ENCODE peak calls at places on chromosomes 7 and 10, in seven cellular contexts. C is lung; O is HepG2; B is Panc1; A is CD8-positive, alpha-beta T cell; Y is Peyer's patch; G is SK-N-SH. V is an unnamed sample. For H3K4me1 and H3K36me3, the result is how much of the 10 kb centered on the place peaks cover.

GRCh38 chr7:7292608-7293007 is 110.3 kb downstream of the C1GALT1 start:
- DNase-seq in C (no peak), O (no peak), B (no peak), A (no peak), Y (no peak), G (no peak), V (no peak)

GRCh38 chr10:21814866-21815265 is 188.7 kb downstream of the DNAJC1 start:
- DNase-seq in C (no peak), O (no peak), B (no peak), A (no peak), Y (no peak), G (no peak), V (no peak)

GRCh38 chr7:38129162-38129561 is 48.9 kb upstream of the STARD3NL start:
- DNase-seq in C (no peak), O (no peak), B (no peak), A (no peak), Y (no peak), G (no peak), V (no peak)

GRCh38 chr10:7417103-7417623 is 6.3 kb upstream of the SFMBT2 start:
- DNase-seq in C (no peak), O (no peak), B (no peak), A (no peak), Y (no peak), G (no peak), V (peak)

GRCh38 chr7:55733584-55733983 is 129.0 kb downstream of the SEPTIN14 start:
- DNase-seq in C (no peak), O (no peak), B (no peak), A (no peak), Y (no peak), G (no peak), V (no peak)

GRCh38 chr10:43867667-43868361 is 219.1 kb upstream of the ZNF32 start:
- DNase-seq in C (no peak), O (peak), B (no peak), A (no peak), Y (no peak), G (no peak), V (no peak)

GRCh38 chr7:30595461-30596042 is 874 bp downstream of the GARS1 start:
- DNase-seq in C (no peak), O (no peak), B (no peak), A (no peak), Y (no peak), G (peak), V (no peak)

GRCh38 chr10:74910604-74911355 is 84.4 kb downstream of the KAT6B start:
- DNase-seq in C (no peak), O (no peak), B (no peak), A (no peak), Y (no peak), G (no peak), V (no peak)

GRCh38 chr10:132912685-132913558 is 29.4 kb downstream of the CFAP46 start:
- DNase-seq in C (no peak), O (no peak), B (no peak), A (no peak), Y (no peak), G (no peak), V (no peak)

GRCh38 chr7:24786941-24787340 is 29.7 kb upstream of the GSDME start:
- DNase-seq in C (no peak), O (no peak), B (peak), A (no peak), Y (no peak), G (no peak), V (no peak)

GRCh38 chr7:157529768-157530560 is 193.2 kb downstream of the DNAJB6 start:
- DNase-seq in C (no peak), O (no peak), B (no peak), A (peak), Y (no peak), G (no peak), V (no peak)

GRCh38 chr10:73561192-73561591 is 29.9 kb downstream of the USP54 start:
- DNase-seq in C (no peak), O (no peak), B (no peak), A (no peak), Y (no peak), G (no peak), V (no peak)
- H3K4me3 ChIP-seq in C (no peak), O (no peak), B (no peak), A (no peak), Y (no peak), G (no peak), V (no peak)

DNA sequence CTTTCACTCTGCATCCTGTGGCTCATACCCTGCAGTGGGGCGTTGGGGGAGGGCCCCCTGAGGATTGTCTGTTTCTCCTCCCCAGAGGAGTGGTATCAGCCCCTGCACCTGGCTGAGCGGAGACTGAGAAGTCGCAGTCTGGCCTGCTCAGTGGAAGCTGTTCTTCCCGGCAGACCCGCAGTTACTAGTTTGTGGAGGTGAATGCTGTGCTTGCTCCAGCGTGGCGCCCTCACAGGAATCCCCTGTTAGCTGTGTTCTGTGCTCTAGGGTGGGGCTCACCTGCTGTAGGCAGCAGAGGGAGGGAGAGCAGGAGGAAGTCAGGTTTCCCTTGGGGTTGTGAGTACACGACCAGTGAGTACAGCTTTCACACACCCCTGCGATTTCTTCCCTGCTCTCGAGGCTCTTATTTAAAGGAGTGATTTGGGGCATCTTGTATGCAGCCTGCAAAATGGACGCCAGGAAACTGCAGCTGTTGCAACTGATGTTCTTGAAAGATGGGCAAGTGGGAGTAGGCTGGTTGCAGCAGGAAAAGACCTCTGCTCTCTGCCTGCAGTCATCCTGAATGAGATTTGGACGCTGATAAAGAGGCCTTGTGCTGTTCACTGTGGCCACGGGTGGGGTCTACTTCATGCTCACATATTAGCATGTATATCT is 66.4 kb downstream of the HK1 start:
- DNase-seq in C (no peak), O (no peak), B (no peak), A (peak), Y (peak), G (no peak), V (peak)
- H3K4me1 ChIP-seq in C (under half), O (under half), B (under half), A (half or more), Y (under half), G (under half), V (half or more)

GRCh38 chr7:112638675-112639400 is 151.4 kb downstream of the TMEM168 start:
- DNase-seq in C (no peak), O (no peak), B (no peak), A (no peak), Y (no peak), G (no peak), V (no peak)
- H3K36me3 ChIP-seq in C (under half), O (under half), B (under half), A (under half), Y (under half), G (under half), V (under half)

GRCh38 chr10:112314822-112315474 is 31.7 kb downstream of the TECTB start:
- DNase-seq in C (peak), O (peak), B (peak), A (peak), Y (peak), G (peak), V (peak)
- H3K4me3 ChIP-seq in C (no peak), O (no peak), B (no peak), A (no peak), Y (no peak), G (no peak), V (no peak)

GRCh38 chr10:3778708-3779108 is 6.3 kb downstream of the KLF6 start:
- DNase-seq in C (no peak), O (no peak), B (no peak), A (no peak), Y (no peak), G (no peak), V (no peak)

GRCh38 chr10:3779146-3779707 is 5.8 kb downstream of the KLF6 start:
- DNase-seq in C (no peak), O (no peak), B (no peak), A (no peak), Y (no peak), G (no peak), V (peak)

GRCh38 chr10:3776796-3777571 is 8.0 kb downstream of the KLF6 start:
- DNase-seq in C (no peak), O (peak), B (peak), A (peak), Y (no peak), G (no peak), V (peak)

GRCh38 chr10:3780056-3780765 is 4.8 kb downstream of the KLF6 start:
- DNase-seq in C (no peak), O (no peak), B (no peak), A (no peak), Y (no peak), G (no peak), V (peak)

DNA sequence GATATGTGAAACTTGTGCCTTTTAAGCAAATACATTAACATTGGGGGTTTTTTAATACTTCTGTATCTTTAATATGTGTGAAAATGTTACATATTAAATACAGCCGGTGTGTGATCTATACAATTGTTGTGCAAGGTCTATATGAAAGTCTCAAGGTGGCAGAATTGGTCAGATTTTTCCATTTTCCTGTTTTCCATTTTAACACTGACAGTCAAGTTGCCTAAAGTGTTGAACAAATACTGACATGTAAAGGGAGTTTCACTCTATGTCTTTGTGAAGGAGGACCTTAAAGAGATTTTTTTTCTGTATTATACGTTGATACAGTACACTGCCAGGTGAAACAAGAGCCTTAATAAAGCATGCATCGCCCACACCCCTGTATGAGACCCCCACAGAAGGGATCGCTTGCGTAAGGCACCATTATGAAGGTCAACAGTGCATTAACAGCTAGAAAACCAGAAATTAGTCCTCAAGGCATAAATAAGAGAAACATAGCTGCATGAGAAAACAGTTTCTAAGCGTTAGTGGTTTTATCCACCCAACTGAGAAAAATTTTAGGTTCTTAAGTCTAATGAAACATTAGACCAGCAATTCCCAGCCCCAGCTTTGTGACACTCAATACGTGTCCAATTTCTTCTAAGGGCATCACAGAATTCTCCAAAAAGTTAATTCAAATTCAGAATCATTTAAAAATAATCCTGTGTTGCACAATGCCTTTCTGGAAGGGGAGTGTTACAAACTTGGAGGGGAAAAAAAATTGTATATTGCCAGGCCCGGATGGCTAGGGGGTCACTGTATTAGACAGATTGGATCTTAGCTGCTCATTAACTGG is 6.9 kb downstream of the KLF6 start:
- DNase-seq in C (no peak), O (no peak), B (no peak), A (no peak), Y (no peak), G (no peak), V (no peak)
- H3K4me1 ChIP-seq in C (under half), O (under half), B (half or more), A (half or more), Y (under half), G (under half), V (half or more)

GRCh38 chr10:70164179-70164578 is 6.1 kb downstream of the SAR1A start:
- DNase-seq in C (no peak), O (no peak), B (no peak), A (no peak), Y (no peak), G (no peak), V (no peak)
- H3K36me3 ChIP-seq in C (under half), O (half or more), B (under half), A (under half), Y (under half), G (half or more), V (under half)